ENCODE peak calls at places on chromosomes 11 and 22, in six cellular contexts. M is mammary epithelial cell, W is neural progenitor cell, E is A673, K is GM12878, A is PC-9. H is an unnamed sample.

GRCh38 chr11:33897761-33898403 is 6.0 kb upstream of the LMO2 start:
- DNase-seq in M (peak; percentile 26), W (no peak), K (no peak), A (no peak), E (peak; percentile 42), H (no peak)

GRCh38 chr11:73784080-73784634 is 3.5 kb upstream of the MRPL48 start:
- DNase-seq in A (no peak), E (peak; percentile 34), M (no peak), W (no peak), K (no peak), H (peak; percentile 73)

GRCh38 chr11:118435233-118435892 is 929 bp upstream of the KMT2A start:
- DNase-seq in K (no peak), A (no peak), W (peak; percentile 96), E (peak; percentile 98), M (no peak), H (peak; percentile 53)

GRCh38 chr11:46275964-46276641 is 1.4 kb upstream of the CREB3L1 start:
- DNase-seq in K (no peak), E (no peak), A (peak; percentile 62), W (no peak), M (no peak), H (no peak)

GRCh38 chr11:57560146-57560545 is 7.3 kb downstream of the UBE2L6 start:
- DNase-seq in M (no peak), W (no peak), E (no peak), K (no peak), A (peak; percentile 68), H (no peak)

GRCh38 chr22:49267996-49268395 is 559.7 kb downstream of the BRD1 start:
- DNase-seq in A (no peak), W (no peak), M (no peak), E (no peak), K (no peak), H (no peak)

GRCh38 chr11:9861860-9862725 is 198.2 kb downstream of the SWAP70 start:
- DNase-seq in K (peak; percentile 31), M (peak; percentile 60), E (peak; percentile 81), W (peak; percentile 83), A (peak; percentile 37), H (peak; percentile 67)

GRCh38 chr11:2807276-2807681 is 78.3 kb downstream of the CDKN1C start:
- DNase-seq in M (no peak), A (no peak), K (no peak), E (no peak), W (no peak), H (peak; percentile 28)

GRCh38 chr11:57792060-57792541 is 30.5 kb downstream of the CTNND1 start:
- DNase-seq in M (peak; percentile 70), E (no peak), W (no peak), A (peak; percentile 36), K (peak; percentile 93), H (peak; percentile 42)

GRCh38 chr11:133176748-133177147 is 355.6 kb downstream of the OPCML start:
- DNase-seq in A (no peak), K (no peak), M (no peak), E (no peak), W (no peak), H (no peak)

GRCh38 chr11:121070951-121071350 is 30.1 kb upstream of the TECTA start:
- DNase-seq in W (no peak), M (no peak), K (no peak), E (no peak), A (no peak), H (no peak)

GRCh38 chr11:69200331-69201047 is 44.8 kb downstream of the SMIM38 start:
- DNase-seq in K (no peak), W (peak; percentile 61), M (no peak), E (no peak), A (no peak), H (no peak)
- TF ChIP-seq EZH2 in K (no peak), W (no peak), M (no peak), E (no peak), A (no peak), H (no peak)

DNA sequence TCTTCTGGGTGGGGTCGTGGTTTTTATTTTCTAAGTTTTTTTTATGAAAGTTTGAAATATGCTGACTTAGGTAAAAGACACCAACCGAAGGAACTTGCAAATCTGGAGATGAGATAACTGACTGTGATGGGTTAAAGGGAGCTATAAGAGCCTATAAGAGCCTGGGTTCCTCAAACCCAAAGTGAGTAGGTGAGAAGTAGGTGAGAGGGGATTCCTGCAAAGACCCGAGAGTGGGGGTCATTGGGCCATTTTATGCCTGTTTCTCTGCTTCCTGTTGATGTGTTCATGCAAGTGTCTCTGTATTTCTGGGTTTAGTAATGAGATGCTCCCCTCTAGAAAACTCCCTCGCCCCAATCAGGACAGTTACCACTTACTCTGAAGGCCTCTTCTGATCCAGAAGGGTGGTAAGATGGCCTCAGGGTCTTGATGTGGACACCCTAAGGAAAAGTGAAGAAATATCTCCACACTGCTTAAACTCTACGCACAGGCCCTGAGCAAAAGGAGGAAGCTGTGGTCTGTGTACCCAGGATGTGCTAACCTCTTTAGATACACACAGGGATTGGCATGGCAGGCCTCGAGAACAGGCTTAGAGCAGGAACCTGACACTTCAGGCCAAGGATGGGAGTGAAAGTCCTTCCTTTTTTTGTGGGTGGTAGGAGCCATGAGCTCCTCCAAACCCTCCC is 1.8 kb downstream of the FLI1 start:
- DNase-seq in M (no peak), E (no peak), A (no peak), W (no peak), K (no peak), H (no peak)
- TF ChIP-seq EZH2 in M (no peak), E (no peak), A (no peak), W (no peak), K (no peak), H (no peak)

DNA sequence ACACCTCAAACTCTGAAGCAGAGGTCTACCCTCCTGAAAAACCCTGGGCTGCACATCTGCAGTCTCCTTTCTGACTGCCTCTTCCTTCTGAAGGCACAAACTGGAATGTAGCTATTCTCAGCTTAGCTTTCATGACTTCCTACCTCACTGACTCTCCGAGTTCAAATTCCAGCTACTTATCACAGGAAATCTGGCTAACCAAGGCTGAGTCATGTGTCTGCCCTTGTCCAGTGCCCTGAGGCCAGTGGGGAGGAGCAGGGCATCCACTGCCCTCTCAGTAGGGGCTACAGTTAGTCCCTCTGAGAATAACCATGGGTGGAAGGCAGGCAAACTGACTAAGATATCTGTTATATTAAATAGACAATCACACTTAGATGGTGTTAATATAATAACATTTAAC is 29.2 kb downstream of the PDGFD start:
- DNase-seq in M (peak; percentile 62), K (no peak), W (no peak), A (peak; percentile 67), E (no peak), H (peak; percentile 70)
- TF ChIP-seq EZH2 in M (no peak), K (no peak), W (no peak), A (no peak), E (no peak), H (no peak)

GRCh38 chr11:13277719-13278619 is at the start of gene BMAL1:
- DNase-seq in M (no peak), A (no peak), W (peak; percentile 50), E (peak; percentile 19), K (no peak), H (peak; percentile 31)

GRCh38 chr11:13279487-13279834 is 1.9 kb downstream of the BMAL1 start:
- DNase-seq in W (no peak), M (no peak), A (no peak), E (no peak), K (no peak), H (no peak)

GRCh38 chr11:13276454-13276851 is 1.1 kb upstream of the BMAL1 start:
- DNase-seq in W (no peak), E (no peak), K (no peak), A (no peak), M (no peak), H (no peak)

GRCh38 chr11:13278620-13279486 is 1.3 kb downstream of the BMAL1 start:
- DNase-seq in A (no peak), M (no peak), W (peak; percentile 66), K (no peak), E (no peak), H (no peak)

GRCh38 chr11:13276852-13277718 is 505 bp upstream of the BMAL1 start:
- DNase-seq in K (peak; percentile 85), A (peak; percentile 86), W (peak; percentile 99), E (peak; percentile 97), M (peak; percentile 99), H (peak; percentile 99)
- TF ChIP-seq EZH2 in K (peak; percentile 85), A (no peak), W (peak; percentile 64), E (no peak), M (peak; percentile 75), H (peak; percentile 71)

H was measured in fibroblast of lung.